ENCODE peak calls at places on chromosomes 16 and 17, in four cellular contexts. Q is right atrium auricular region, K is GM23248, E is gastrocnemius medialis. B is an unnamed sample. For H3K9me3, the result is how much of the 10 kb centered on the place peaks cover.

GRCh38 chr16:73142069-73142880 is 94.3 kb upstream of the ZFHX3 start:
- DNase-seq in K (no peak), Q (no peak), E (no peak), B (no peak)

GRCh38 chr17:10135539-10136257 is 62.7 kb downstream of the GAS7 start:
- DNase-seq in E (peak), K (peak), Q (peak), B (peak)

GRCh38 chr17:614637-615546 is 99.7 kb downstream of the VPS53 start:
- DNase-seq in E (peak), Q (no peak), K (peak), B (no peak)

GRCh38 chr16:28930652-28931051 is 1.1 kb upstream of the CD19 start:
- DNase-seq in E (no peak), K (no peak), Q (no peak), B (no peak)

GRCh38 chr16:74936902-74937560 is 47.9 kb downstream of the WDR59 start:
- DNase-seq in Q (no peak), E (no peak), K (peak), B (no peak)

GRCh38 chr17:76458580-76459490 is 5.9 kb upstream of the UBE2O start:
- DNase-seq in E (no peak), Q (no peak), K (peak), B (no peak)

GRCh38 chr17:19254651-19255050 is 17.5 kb downstream of the EPN2 start:
- DNase-seq in K (no peak), E (no peak), Q (no peak), B (no peak)

GRCh38 chr17:40726919-40727318 is 23.4 kb upstream of the KRT24 start:
- DNase-seq in K (peak), Q (no peak), E (no peak), B (no peak)

GRCh38 chr16:14369734-14370598 is 260.1 kb downstream of the PARN start:
- DNase-seq in E (peak), Q (peak), K (peak), B (no peak)

GRCh38 chr17:41065829-41066624 is at the start of gene KRTAP2-4:
- DNase-seq in Q (no peak), E (no peak), K (peak), B (no peak)

GRCh38 chr17:78839762-78840529 is 668 bp downstream of the USP36 start:
- DNase-seq in Q (peak), E (no peak), K (peak), B (no peak)

GRCh38 chr16:49484454-49484853 is 110.8 kb downstream of the C16orf78 start:
- DNase-seq in E (peak), Q (peak), K (peak), B (no peak)

GRCh38 chr17:59046192-59046591 is 60.5 kb downstream of the TRIM37 start:
- DNase-seq in E (no peak), K (no peak), Q (no peak), B (no peak)

GRCh38 chr17:43898446-43898845 is 8.9 kb downstream of the MPP2 start:
- DNase-seq in E (no peak), Q (no peak), K (no peak), B (no peak)

GRCh38 chr17:68195667-68196393 is 52.0 kb upstream of the AMZ2 start:
- DNase-seq in Q (no peak), K (no peak), E (no peak), B (no peak)

GRCh38 chr16:71626018-71626857 is at the start of gene MARVELD3:
- DNase-seq in K (peak), Q (no peak), E (no peak), B (no peak)

GRCh38 chr17:79838541-79839274 is 532 bp downstream of the CBX4 start:
- DNase-seq in E (no peak), K (peak), Q (no peak), B (no peak)

GRCh38 chr16:28494141-28494851 is at the start of gene APOBR:
- DNase-seq in Q (no peak), K (no peak), E (no peak), B (peak)

GRCh38 chr17:43915561-43915960 is 8.2 kb upstream of the MPP2 start:
- DNase-seq in Q (no peak), E (no peak), K (peak), B (no peak)

GRCh38 chr16:47139561-47140185 is 4.1 kb downstream of the NETO2 start:
- DNase-seq in K (no peak), E (no peak), Q (no peak), B (no peak)

GRCh38 chr16:81003610-81004460 is 2.9 kb downstream of the CMC2 start:
- DNase-seq in K (peak), E (peak), Q (no peak), B (no peak)

GRCh38 chr16:29883987-29884386 is 15.4 kb downstream of the SEZ6L2 start:
- DNase-seq in K (no peak), Q (no peak), E (no peak), B (no peak)

GRCh38 chr17:80625627-80626026 is 81.0 kb downstream of the RPTOR start:
- DNase-seq in Q (no peak), K (no peak), E (no peak), B (no peak)

GRCh38 chr17:40448639-40449261 is 5.5 kb downstream of the IGFBP4 start:
- DNase-seq in Q (no peak), K (peak), E (no peak), B (no peak)

GRCh38 chr17:12277827-12278226 is 257.1 kb downstream of the MAP2K4 start:
- DNase-seq in E (no peak), K (no peak), Q (no peak), B (peak)

GRCh38 chr17:4718276-4718675 is 7.8 kb downstream of the ARRB2 start:
- DNase-seq in Q (no peak), E (no peak), K (no peak), B (no peak)

DNA sequence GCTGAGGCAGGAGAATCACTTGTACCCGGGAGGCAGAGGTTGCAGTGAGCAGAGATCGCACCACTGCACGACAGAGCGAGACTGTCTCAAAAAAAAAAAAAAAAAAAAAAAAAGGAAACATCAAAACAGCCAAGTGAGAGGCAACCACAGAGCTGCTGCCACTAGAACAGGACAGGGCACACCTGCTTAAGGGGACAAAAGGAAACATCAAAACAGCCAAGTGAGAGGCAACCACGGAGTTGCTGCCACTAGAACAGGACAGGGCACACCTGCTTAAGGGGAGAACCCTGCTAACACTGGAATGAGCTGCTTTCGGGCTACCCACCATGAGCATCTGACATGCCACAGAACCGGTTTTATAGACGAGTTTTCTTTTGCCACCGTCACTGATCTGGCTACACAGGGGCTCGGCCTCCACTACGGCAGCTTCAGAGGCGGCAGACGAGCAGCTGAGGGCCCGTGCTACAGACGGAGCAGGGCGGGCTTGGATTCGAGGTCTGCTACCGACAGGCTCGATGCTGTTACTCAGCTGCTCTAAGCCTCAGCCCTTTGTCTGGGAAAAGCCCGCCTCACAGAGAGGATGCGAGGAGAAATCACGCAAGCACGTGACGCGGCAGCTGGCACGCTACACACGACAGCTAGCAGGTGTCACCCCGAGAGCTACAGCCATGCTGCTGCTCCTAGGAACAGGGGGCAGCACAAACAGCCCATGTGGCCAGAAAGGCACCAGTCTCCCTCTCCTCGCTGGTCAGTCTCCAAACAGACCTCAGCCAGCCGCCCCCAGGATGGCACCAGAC is 2.0 kb downstream of the P4HB start:
- DNase-seq in E (no peak), K (peak), Q (no peak), B (no peak)
- H3K4me3 ChIP-seq in E (peak), K (peak), Q (peak), B (peak)

DNA sequence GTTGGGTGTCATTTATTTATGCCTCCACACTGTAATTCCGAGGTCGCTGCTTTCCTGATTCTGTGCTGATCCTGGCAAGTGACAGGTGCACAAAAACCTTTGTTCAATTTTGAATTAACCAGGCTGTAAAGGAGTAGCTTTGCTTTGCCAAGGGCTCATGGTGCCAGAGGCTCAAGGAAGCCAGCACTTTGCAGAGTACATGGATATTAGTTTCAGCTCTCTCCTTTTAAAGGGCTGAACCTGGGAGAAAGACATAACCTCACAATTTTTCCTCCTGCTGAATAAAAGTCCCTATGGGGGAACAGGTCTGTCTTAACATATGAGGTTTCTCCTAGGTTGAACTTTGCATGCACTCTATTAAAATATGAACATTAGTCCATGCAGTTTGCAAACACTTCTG is 227.6 kb upstream of the WSB1 start:
- DNase-seq in K (no peak), Q (no peak), E (no peak), B (no peak)
- H3K9me3 ChIP-seq in K (under half), Q (under half), E (under half), B (under half)

DNA sequence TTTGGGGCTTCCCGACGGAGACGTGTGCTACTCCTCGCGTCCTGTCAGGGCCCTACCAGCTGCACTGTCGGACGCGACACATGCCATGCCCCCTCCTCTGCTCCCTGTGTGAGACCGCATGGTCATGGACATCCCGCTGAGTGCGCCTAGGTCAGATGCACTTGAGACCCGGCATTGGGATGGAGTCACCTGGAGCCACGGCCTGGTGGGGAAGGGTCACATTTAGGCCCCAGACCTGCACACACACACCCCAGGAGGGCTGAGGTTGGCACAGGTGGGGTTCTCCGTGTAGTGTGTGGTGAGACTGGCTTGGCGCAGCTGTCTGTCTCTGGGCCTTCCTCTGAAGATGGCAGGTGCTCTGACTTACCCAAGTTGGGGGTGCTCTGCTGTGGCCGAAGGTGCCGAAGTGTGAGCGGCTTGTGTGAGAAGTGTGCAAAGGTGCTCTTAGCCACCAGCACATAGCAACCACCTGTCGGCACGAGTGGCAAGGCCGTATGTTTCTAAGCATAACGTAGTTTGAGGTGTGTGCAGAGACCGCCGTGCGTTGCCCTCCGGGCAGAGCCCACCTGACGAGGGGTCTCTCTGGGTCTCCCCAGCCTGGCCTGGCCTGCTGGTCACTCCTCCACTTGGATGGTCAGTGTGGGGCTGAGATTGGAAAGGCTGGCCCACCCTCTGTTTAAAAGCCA is 108.6 kb downstream of the BANP start:
- DNase-seq in Q (no peak), K (no peak), E (no peak), B (no peak)
- H3K4me3 ChIP-seq in Q (no peak), K (no peak), E (no peak), B (no peak)

GRCh38 chr16:59941581-59941980 is 1207.5 kb upstream of the GOT2 start:
- DNase-seq in E (no peak), K (no peak), Q (no peak), B (no peak)
- H3K9me3 ChIP-seq in E (under half), K (under half), Q (under half), B (under half)

GRCh38 chr16:11229432-11229831 is 26.6 kb downstream of the SOCS1 start:
- DNase-seq in K (no peak), Q (no peak), E (no peak), B (no peak)

GRCh38 chr16:11224096-11224893 is 31.7 kb downstream of the SOCS1 start:
- DNase-seq in Q (peak), E (peak), K (no peak), B (peak)

GRCh38 chr16:11229906-11230305 is 26.1 kb downstream of the SOCS1 start:
- DNase-seq in K (no peak), Q (no peak), E (peak), B (no peak)

GRCh38 chr16:11224894-11225676 is 30.9 kb downstream of the SOCS1 start:
- DNase-seq in Q (no peak), K (no peak), E (peak), B (no peak)

GRCh38 chr16:11225677-11226549 is 30.1 kb downstream of the SOCS1 start:
- DNase-seq in E (no peak), Q (no peak), K (no peak), B (no peak)
- H3K4me3 ChIP-seq in E (no peak), Q (no peak), K (no peak), B (no peak)